ENCODE peak calls at places on chromosomes 7 and 10, in nine cellular contexts. Y is MCF 10A; Q is AG09309; T is CD4-positive, alpha-beta T cell; H is tibial nerve; J is Panc1; A is astrocyte of the cerebellum; G is H1; K is esophagus muscularis mucosa. D is an unnamed sample.

GRCh38 chr10:116538461-116538860 is 7.3 kb upstream of the PNLIP start:
- DNase-seq in Y (peak; percentile 48), Q (no peak), T (no peak), H (no peak), J (no peak), A (peak; percentile 19), G (no peak), K (no peak), D (no peak)

GRCh38 chr7:106339513-106340246 is 54.9 kb upstream of the NAMPT start:
- DNase-seq in Y (no peak), Q (no peak), T (no peak), H (no peak), J (no peak), A (no peak), G (no peak), K (no peak), D (no peak)

GRCh38 chr7:69608878-69609277 is 10.6 kb downstream of the AUTS2 start:
- DNase-seq in Y (no peak), Q (no peak), T (no peak), H (no peak), J (no peak), A (no peak), G (no peak), K (no peak), D (no peak)

GRCh38 chr10:19549503-19549902 is 266.7 kb upstream of the PLXDC2 start:
- DNase-seq in Y (peak; percentile 53), Q (no peak), T (no peak), H (no peak), J (no peak), A (no peak), G (no peak), K (no peak), D (peak; percentile 18)

GRCh38 chr7:135273581-135273980 is 39.9 kb downstream of the STRA8 start:
- DNase-seq in Y (no peak), Q (no peak), T (no peak), H (no peak), J (no peak), A (no peak), G (no peak), K (no peak), D (no peak)

GRCh38 chr7:119175916-119176627 is 951.6 kb downstream of the ANKRD7 start:
- DNase-seq in Y (peak; percentile 79), Q (no peak), T (no peak), H (no peak), J (peak; percentile 41), A (peak; percentile 54), G (peak; percentile 65), K (no peak), D (peak; percentile 51)

GRCh38 chr7:115618676-115619075 is 411.9 kb downstream of the TFEC start:
- DNase-seq in Y (no peak), Q (peak; percentile 56), T (no peak), H (no peak), J (no peak), A (peak; percentile 54), G (no peak), K (no peak), D (no peak)

GRCh38 chr7:33509251-33509650 is 379.9 kb downstream of the BBS9 start:
- DNase-seq in Y (no peak), Q (peak; percentile 7), T (no peak), H (no peak), J (no peak), A (no peak), G (no peak), K (no peak), D (no peak)

GRCh38 chr10:50369931-50370330 is 118.6 kb upstream of the ASAH2 start:
- DNase-seq in Y (no peak), Q (no peak), T (no peak), H (no peak), J (no peak), A (no peak), G (no peak), K (no peak), D (no peak)

GRCh38 chr10:26318672-26319071 is 102.1 kb downstream of the GAD2 start:
- DNase-seq in Y (no peak), Q (no peak), T (no peak), H (no peak), J (no peak), A (no peak), G (no peak), K (no peak), D (no peak)

GRCh38 chr7:148480479-148481146 is 110.0 kb upstream of the C7orf33 start:
- DNase-seq in Y (no peak), Q (no peak), T (no peak), H (no peak), J (no peak), A (no peak), G (no peak), K (no peak), D (no peak)

GRCh38 chr7:100967292-100967863 is 2.0 kb upstream of the MUC12 start:
- DNase-seq in Y (peak; percentile 8), Q (no peak), T (no peak), H (no peak), J (no peak), A (no peak), G (no peak), K (no peak), D (no peak)

DNA sequence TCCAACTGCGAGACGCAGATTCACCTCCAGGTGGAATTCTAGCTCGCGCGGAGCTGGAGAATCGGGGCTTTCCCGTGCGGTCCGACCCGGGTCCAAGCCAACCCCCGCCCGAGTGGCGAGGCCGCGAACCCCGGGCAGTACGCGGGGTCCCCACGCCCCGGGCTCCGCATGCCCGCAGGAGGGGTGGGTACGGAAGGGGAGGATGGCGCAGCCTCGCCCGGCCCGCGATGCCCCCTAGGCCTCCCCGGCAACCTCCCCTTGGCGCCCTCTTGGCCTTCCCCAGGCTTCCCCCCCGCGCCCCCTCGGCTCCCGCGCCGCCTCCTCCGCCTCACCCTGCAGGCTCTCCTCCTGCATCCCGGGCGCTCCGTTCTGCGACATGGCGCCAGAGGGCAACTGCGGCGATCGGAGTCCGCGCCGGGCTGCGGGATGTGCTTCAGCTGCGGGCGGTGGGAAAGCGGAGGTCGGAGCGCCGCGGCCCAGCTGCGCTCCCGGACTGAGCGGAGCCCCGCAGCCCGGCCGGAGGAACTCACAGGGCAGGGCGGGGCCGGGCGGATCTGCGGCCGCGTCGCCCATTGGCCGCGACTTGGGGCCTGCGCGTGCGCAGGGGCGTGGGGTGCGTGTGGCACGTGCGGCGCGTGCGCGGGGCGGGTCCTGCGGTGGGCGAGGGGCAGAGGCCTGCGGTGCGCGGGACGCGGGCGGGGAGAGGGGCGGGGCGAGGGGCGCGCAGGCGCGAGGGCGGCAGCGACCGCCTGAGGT is at the start of gene BNIP3:
- DNase-seq in Y (peak; percentile 91), Q (peak; percentile 63), T (peak; percentile 90), H (peak; percentile 91), J (no peak), A (peak; percentile 78), G (peak; percentile 91), K (peak; percentile 96), D (peak; percentile 79)
- TF ChIP-seq CTCF in Y (no peak), Q (no peak), T (no peak), H (no peak), J (no peak), A (peak; percentile 17), G (no peak), K (no peak), D (peak; percentile 17)

GRCh38 chr10:58003945-58004344 is 263.7 kb downstream of the IPMK start:
- DNase-seq in Y (no peak), Q (no peak), T (no peak), H (no peak), J (no peak), A (no peak), G (no peak), K (no peak), D (no peak)

GRCh38 chr10:57996536-57996935 is 271.2 kb downstream of the IPMK start:
- DNase-seq in Y (no peak), Q (no peak), T (no peak), H (no peak), J (no peak), A (no peak), G (no peak), K (no peak), D (no peak)

GRCh38 chr10:58001159-58001558 is 266.5 kb downstream of the IPMK start:
- DNase-seq in Y (no peak), Q (no peak), T (no peak), H (no peak), J (no peak), A (no peak), G (no peak), K (no peak), D (no peak)
- TF ChIP-seq CTCF in Y (no peak), Q (no peak), T (no peak), H (no peak), J (no peak), A (no peak), G (no peak), K (no peak), D (no peak)

GRCh38 chr7:29106128-29106988 is 40.0 kb downstream of the CPVL start:
- DNase-seq in Y (peak; percentile 72), Q (peak; percentile 37), T (no peak), H (no peak), J (peak; percentile 54), A (peak; percentile 63), G (no peak), K (no peak), D (no peak)
- TF ChIP-seq CTCF in Y (peak; percentile 80), Q (peak; percentile 93), T (peak; percentile 53), H (peak; percentile 77), J (peak; percentile 96), A (peak; percentile 94), G (no peak), K (peak; percentile 72), D (peak; percentile 93)

GRCh38 chr7:20786421-20786778 is 286 bp downstream of the SP8 start:
- DNase-seq in Y (peak; percentile 17), Q (no peak), T (no peak), H (no peak), J (no peak), A (no peak), G (no peak), K (no peak), D (no peak)
- TF ChIP-seq CTCF in Y (no peak), Q (no peak), T (no peak), H (no peak), J (no peak), A (no peak), G (no peak), K (no peak), D (no peak)

DNA sequence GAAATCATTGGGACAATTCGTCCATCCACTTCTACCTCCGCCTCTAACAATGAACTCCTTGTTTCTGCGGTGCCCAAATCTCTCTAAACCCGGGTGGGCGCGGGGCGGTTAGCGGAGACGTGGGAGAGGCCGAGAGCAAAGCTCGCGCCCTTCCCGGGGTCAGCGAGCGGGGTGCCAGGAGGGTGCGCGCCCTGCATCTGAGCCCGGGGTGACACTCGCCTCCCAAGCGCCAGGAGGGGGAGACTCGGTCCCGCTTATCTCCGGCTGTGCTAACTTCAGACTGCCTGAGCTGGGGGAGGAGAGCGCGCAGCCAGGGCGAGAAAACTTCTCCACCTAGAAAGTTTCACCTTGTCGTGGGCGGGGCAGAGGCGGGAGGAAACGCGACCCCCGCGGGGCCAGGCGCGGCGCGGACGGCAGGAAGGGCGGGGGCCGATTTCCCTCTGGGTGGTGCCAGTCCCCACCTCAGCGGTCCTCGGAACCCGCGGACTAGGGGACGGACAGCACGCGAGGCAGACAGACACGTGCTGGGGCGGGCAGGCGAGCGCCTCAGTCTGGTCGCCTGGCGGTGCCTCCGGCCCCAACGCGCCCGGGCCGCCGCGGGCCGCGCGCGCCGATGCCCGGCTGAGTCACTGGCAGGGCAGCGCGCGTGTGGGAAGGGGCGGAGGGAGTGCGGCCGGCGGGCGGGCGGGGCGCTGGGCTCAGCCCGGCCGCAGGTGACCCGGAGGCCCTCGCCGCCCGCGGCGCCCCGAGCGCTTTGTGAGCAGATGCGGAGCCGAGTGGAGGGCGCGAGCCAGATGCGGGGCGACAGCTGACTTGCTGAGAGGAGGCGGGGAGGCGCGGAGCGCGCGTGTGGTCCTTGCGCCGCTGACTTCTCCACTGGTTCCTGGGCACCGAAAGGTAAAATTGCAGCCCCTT is at the start of gene MET:
- DNase-seq in Y (peak; percentile 93), Q (no peak), T (no peak), H (peak; percentile 38), J (peak; percentile 69), A (peak; percentile 60), G (peak; percentile 83), K (no peak), D (no peak)
- TF ChIP-seq CTCF in Y (peak; percentile 64), Q (peak; percentile 76), T (no peak), H (peak; percentile 48), J (peak; percentile 86), A (peak; percentile 73), G (peak; percentile 66), K (peak; percentile 52), D (peak; percentile 67)